ENCODE peak calls at places on chromosomes 13 and 19, in nine cellular contexts. F is AG10803, E is choroid plexus epithelial cell, Z is AG04450, C is iPS DF 6.9, T is AG09309, X is cardiac fibroblast, M is left ventricle myocardium inferior, J is ovary. R is an unnamed sample.

GRCh38 chr13:95608640-95609280 is 35.7 kb downstream of the DZIP1 start:
- DNase-seq in F (peak; percentile 42), Z (no peak), C (no peak), T (no peak), X (no peak), J (no peak), M (no peak), E (no peak), R (no peak)

GRCh38 chr13:113946409-113947181 is 27.3 kb downstream of the C13orf46 start:
- DNase-seq in T (no peak), M (no peak), X (no peak), Z (no peak), C (no peak), J (no peak), F (no peak), E (no peak), R (no peak)

GRCh38 chr19:39916851-39917396 is 17.5 kb downstream of the FCGBP start:
- DNase-seq in M (no peak), Z (no peak), X (no peak), J (no peak), E (peak; percentile 11), F (no peak), C (no peak), T (no peak), R (peak; percentile 10)

GRCh38 chr19:4234142-4234861 is 5.0 kb downstream of the EBI3 start:
- DNase-seq in F (no peak), J (no peak), X (no peak), Z (no peak), C (no peak), M (no peak), T (no peak), E (no peak), R (no peak)

GRCh38 chr19:15702590-15702930 is 25.3 kb upstream of the OR10H2 start:
- DNase-seq in Z (no peak), T (no peak), J (peak; percentile 66), F (peak; percentile 57), C (no peak), E (peak; percentile 22), M (peak; percentile 79), X (peak; percentile 21), R (peak; percentile 83)

GRCh38 chr19:3250675-3251074 is 26.2 kb downstream of the CELF5 start:
- DNase-seq in X (peak; percentile 28), C (no peak), M (no peak), J (no peak), F (no peak), Z (no peak), T (no peak), E (peak; percentile 22), R (peak; percentile 37)

GRCh38 chr19:38529610-38530009 is 88.1 kb downstream of the MAP4K1 start:
- DNase-seq in J (no peak), C (no peak), E (no peak), T (no peak), Z (no peak), M (no peak), X (no peak), F (no peak), R (no peak)

GRCh38 chr19:49442354-49442753 is 1.0 kb upstream of the SLC17A7 start:
- DNase-seq in T (no peak), J (no peak), E (no peak), X (no peak), C (no peak), Z (no peak), F (no peak), M (peak; percentile 45), R (no peak)

GRCh38 chr13:108020027-108020426 is 195.3 kb downstream of the LIG4 start:
- DNase-seq in X (no peak), C (no peak), E (no peak), J (no peak), Z (no peak), T (no peak), F (no peak), M (no peak), R (no peak)

GRCh38 chr13:55816976-55817601 is 1323.6 kb upstream of the PRR20A start:
- DNase-seq in X (no peak), C (no peak), E (no peak), J (no peak), Z (no peak), T (no peak), F (no peak), M (no peak), R (no peak)

GRCh38 chr13:110137677-110138008 is 169.3 kb downstream of the COL4A1 start:
- DNase-seq in Z (no peak), F (peak; percentile 22), J (no peak), X (no peak), M (peak; percentile 59), C (no peak), T (no peak), E (no peak), R (no peak)

GRCh38 chr19:1147934-1148549 is 26.0 kb downstream of the SBNO2 start:
- DNase-seq in T (no peak), Z (no peak), C (no peak), J (no peak), F (no peak), X (no peak), M (no peak), E (no peak), R (no peak)

GRCh38 chr13:102651892-102652291 is 43.0 kb downstream of the METTL21C start:
- DNase-seq in E (peak; percentile 33), C (no peak), Z (no peak), M (no peak), J (no peak), T (no peak), F (peak; percentile 75), X (peak; percentile 22), R (no peak)

GRCh38 chr13:50129923-50130685 is 114.9 kb downstream of the KCNRG start:
- DNase-seq in Z (no peak), F (peak; percentile 59), M (peak; percentile 37), E (peak; percentile 5), C (no peak), J (peak; percentile 46), X (peak; percentile 62), T (no peak), R (peak; percentile 69)

GRCh38 chr19:54011507-54012211 is 20.2 kb downstream of the CACNG6 start:
- DNase-seq in C (no peak), F (no peak), E (no peak), J (no peak), X (no peak), M (no peak), T (no peak), Z (no peak), R (no peak)

GRCh38 chr13:87671031-87671823 is at the start of gene SLITRK5:
- DNase-seq in E (peak; percentile 64), F (peak; percentile 37), Z (no peak), M (peak; percentile 67), C (no peak), X (peak; percentile 34), T (no peak), J (peak; percentile 61), R (peak; percentile 69)

GRCh38 chr19:48400018-48400742 is 6.7 kb downstream of the GRIN2D start:
- DNase-seq in X (peak; percentile 91), T (no peak), E (peak; percentile 91), F (peak; percentile 82), J (peak; percentile 56), M (peak; percentile 53), C (no peak), Z (no peak), R (peak; percentile 73)

GRCh38 chr19:49927526-49928264 is 1.3 kb upstream of the ATF5 start:
- DNase-seq in J (no peak), E (no peak), X (no peak), F (no peak), C (no peak), T (no peak), M (no peak), Z (no peak), R (no peak)

GRCh38 chr19:52687658-52688057 is 47.2 kb downstream of the ZNF611 start:
- DNase-seq in X (no peak), C (no peak), Z (no peak), F (no peak), T (no peak), E (no peak), J (no peak), M (no peak), R (no peak)
- H3K4me3 ChIP-seq in X (no peak overlapping the region), C (no peak overlapping the region), Z (no peak overlapping the region), F (no peak overlapping the region), T (no peak overlapping the region), E (no peak overlapping the region), J (no peak overlapping the region), M (no peak overlapping the region), R (no peak overlapping the region)

DNA sequence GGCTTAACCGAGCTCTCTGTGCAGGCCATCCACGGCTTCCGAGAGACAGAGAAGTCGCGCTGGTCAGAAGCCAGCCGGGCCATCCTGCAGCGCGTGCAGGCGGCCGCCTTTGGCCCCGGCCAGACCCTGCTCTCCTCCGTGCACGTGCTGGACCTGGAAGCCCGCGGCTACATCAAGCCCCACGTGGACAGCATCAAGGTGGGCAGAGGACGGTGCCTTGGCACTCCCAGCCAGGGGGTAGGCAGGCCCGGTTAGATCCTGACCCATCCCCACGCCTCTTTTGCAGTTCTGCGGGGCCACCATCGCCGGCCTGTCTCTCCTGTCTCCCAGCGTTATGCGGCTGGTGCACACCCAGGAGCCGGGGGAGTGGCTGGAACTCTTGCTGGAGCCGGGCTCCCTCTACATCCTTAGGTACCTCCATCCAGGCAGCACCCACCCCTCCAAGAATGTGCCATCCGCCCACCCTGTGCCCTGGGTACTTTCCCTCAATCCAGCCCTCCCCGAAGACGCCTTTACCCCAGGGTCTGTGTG is 1.5 kb downstream of the PSPN start:
- DNase-seq in E (no peak), X (no peak), F (no peak), M (no peak), J (peak; percentile 64), Z (no peak), T (no peak), C (no peak), R (no peak)
- H3K4me3 ChIP-seq in E (no peak overlapping the region), X (no peak overlapping the region), F (peak overlapping the region; percentile 65), M (peak overlapping the region; percentile 99), J (no peak overlapping the region), Z (peak overlapping the region; percentile 64), T (no peak overlapping the region), C (no peak overlapping the region), R (no peak overlapping the region)

DNA sequence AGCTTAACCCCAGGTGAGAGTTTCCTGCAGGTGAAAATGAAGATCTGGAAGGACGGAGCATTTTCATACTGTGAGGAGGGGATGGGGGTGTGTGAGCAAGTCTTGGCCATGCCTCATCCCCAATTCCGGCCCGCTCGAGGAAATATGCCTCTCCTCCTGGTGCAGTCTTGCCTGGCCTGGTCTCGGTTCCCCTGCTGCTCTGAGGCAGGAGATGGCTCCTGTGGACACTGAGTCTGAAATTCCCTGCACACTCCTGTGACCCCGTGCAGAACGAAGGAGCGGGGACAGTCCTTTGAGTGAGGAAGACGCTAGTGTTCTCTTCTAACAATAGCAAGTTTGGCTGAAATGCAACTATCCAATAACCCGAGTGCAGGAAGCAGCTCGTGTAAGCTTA is 329 bp upstream of the ZNF439 start:
- DNase-seq in E (no peak), F (no peak), X (no peak), C (no peak), T (no peak), Z (no peak), M (no peak), J (no peak), R (no peak)
- H3K4me3 ChIP-seq in E (peak overlapping the region; percentile 71), F (peak overlapping the region; percentile 81), X (peak overlapping the region; percentile 59), C (no peak overlapping the region), T (peak overlapping the region; percentile 90), Z (peak overlapping the region; percentile 79), M (peak overlapping the region; percentile 81), J (peak overlapping the region; percentile 81), R (peak overlapping the region; percentile 83)

DNA sequence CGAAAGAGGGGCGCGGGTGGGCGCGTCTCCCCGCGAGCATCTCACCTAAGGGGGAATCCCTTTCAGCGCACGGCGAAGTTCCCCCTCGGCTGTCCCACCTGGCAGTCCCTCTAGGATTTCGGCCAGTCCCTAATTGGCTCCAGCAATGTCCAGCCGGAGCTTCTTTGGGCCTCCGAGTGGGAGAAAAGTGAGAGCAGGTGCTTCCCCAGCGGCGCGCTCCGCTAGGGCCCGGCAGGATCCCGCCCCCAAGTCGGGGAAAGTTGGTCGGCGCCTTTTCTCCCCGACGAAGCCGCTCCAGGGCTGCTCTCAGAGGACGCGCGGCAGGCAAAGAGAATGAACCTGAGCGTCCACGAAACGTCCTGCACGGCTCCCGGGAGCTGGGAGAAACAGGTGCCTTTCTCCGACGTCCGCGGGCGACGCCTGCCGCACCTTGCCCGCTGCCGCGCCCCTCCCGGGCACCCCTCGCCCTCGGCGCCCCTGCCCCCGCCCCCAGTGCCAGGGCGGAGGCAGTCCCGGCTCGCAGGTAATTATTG is 366 bp upstream of the KL start:
- DNase-seq in X (no peak), C (no peak), E (no peak), J (peak; percentile 44), T (no peak), F (no peak), M (peak; percentile 19), Z (no peak), R (no peak)
- H3K4me3 ChIP-seq in X (no peak overlapping the region), C (peak overlapping the region; percentile 34), E (no peak overlapping the region), J (peak overlapping the region; percentile 30), T (no peak overlapping the region), F (no peak overlapping the region), M (peak overlapping the region; percentile 76), Z (no peak overlapping the region), R (no peak overlapping the region)